ENCODE peak calls at places on chromosomes 5 and 9, in nine cellular contexts. S is dorsolateral prefrontal cortex, Z is NT2/D1, A is posterior cingulate gyrus, P is T-helper 1 cell, B is NCI-H345, M is HT1080, X is GM13977, C is HS-27A. L is an unnamed sample.

GRCh38 chr5:56455417-56455816 is 222.3 kb upstream of the ANKRD55 start:
- DNase-seq in S (no peak), Z (no peak), A (no peak), P (no peak), B (no peak), M (no peak), X (no peak), C (no peak), L (no peak)

GRCh38 chr5:84830265-84830664 is 445.6 kb upstream of the EDIL3 start:
- DNase-seq in S (no peak), Z (no peak), A (no peak), P (no peak), B (no peak), M (no peak), X (no peak), C (no peak), L (no peak)

GRCh38 chr5:149799119-149799623 is 69.1 kb downstream of the PPARGC1B start:
- DNase-seq in S (no peak), Z (no peak), A (no peak), P (no peak), B (peak; percentile 56), M (peak; percentile 92), X (no peak), C (no peak), L (peak; percentile 75)

GRCh38 chr5:42984307-42984706 is 55.8 kb downstream of the ANXA2R start:
- DNase-seq in S (no peak), Z (no peak), A (no peak), P (no peak), B (no peak), M (peak; percentile 47), X (no peak), C (no peak), L (no peak)

GRCh38 chr5:106331415-106331814 is 1339.3 kb downstream of the EFNA5 start:
- DNase-seq in S (no peak), Z (no peak), A (no peak), P (no peak), B (no peak), M (peak; percentile 67), X (no peak), C (no peak), L (peak; percentile 89)

GRCh38 chr9:124733964-124734740 is 37.0 kb downstream of the NR6A1 start:
- DNase-seq in S (no peak), Z (no peak), A (no peak), P (no peak), B (no peak), M (no peak), X (no peak), C (no peak), L (no peak)

GRCh38 chr5:121503111-121503840 is 348.4 kb upstream of the FTMT start:
- DNase-seq in S (peak; percentile 29), Z (peak; percentile 50), A (no peak), P (no peak), B (no peak), M (peak; percentile 6), X (no peak), C (no peak), L (no peak)

GRCh38 chr5:65776707-65777141 is 54.7 kb downstream of the NLN start:
- DNase-seq in S (no peak), Z (no peak), A (no peak), P (no peak), B (no peak), M (no peak), X (no peak), C (no peak), L (no peak)

GRCh38 chr5:94241288-94241651 is 377.1 kb downstream of the KIAA0825 start:
- DNase-seq in S (no peak), Z (no peak), A (no peak), P (no peak), B (no peak), M (peak; percentile 91), X (no peak), C (peak; percentile 40), L (no peak)

GRCh38 chr9:129740666-129741464 is 12.0 kb downstream of the PTGES start:
- DNase-seq in S (no peak), Z (no peak), A (no peak), P (no peak), B (no peak), M (no peak), X (no peak), C (no peak), L (no peak)

GRCh38 chr5:142141463-142141862 is 32.9 kb downstream of the NDFIP1 start:
- DNase-seq in S (no peak), Z (no peak), A (no peak), P (no peak), B (no peak), M (no peak), X (peak; percentile 14), C (no peak), L (no peak)

GRCh38 chr9:110069326-110070248 is 138.4 kb downstream of the C9orf152 start:
- DNase-seq in S (no peak), Z (no peak), A (no peak), P (no peak), B (no peak), M (peak; percentile 97), X (no peak), C (peak; percentile 62), L (peak; percentile 94)

GRCh38 chr5:94431696-94432095 is 186.7 kb downstream of the KIAA0825 start:
- DNase-seq in S (no peak), Z (no peak), A (no peak), P (no peak), B (no peak), M (no peak), X (no peak), C (no peak), L (no peak)

GRCh38 chr5:140557965-140558364 is 692 bp upstream of the SRA1 start:
- DNase-seq in S (no peak), Z (no peak), A (no peak), P (no peak), B (no peak), M (no peak), X (no peak), C (no peak), L (no peak)

GRCh38 chr5:176768174-176768970 is 42.0 kb upstream of the UNC5A start:
- DNase-seq in S (no peak), Z (no peak), A (no peak), P (no peak), B (no peak), M (no peak), X (no peak), C (no peak), L (no peak)

GRCh38 chr5:172660974-172661373 is 19.9 kb downstream of the NEURL1B start:
- DNase-seq in S (no peak), Z (no peak), A (no peak), P (no peak), B (no peak), M (no peak), X (no peak), C (no peak), L (no peak)

GRCh38 chr9:121860744-121861143 is 209.3 kb downstream of the DAB2IP start:
- DNase-seq in S (no peak), Z (no peak), A (no peak), P (no peak), B (no peak), M (no peak), X (no peak), C (peak; percentile 31), L (peak; percentile 86)

GRCh38 chr9:127455299-127455992 is 4.1 kb downstream of the LRSAM1 start:
- DNase-seq in S (no peak), Z (no peak), A (no peak), P (no peak), B (no peak), M (no peak), X (no peak), C (no peak), L (no peak)

GRCh38 chr5:154162475-154163217 is 27.9 kb upstream of the GALNT10 start:
- DNase-seq in S (no peak), Z (no peak), A (no peak), P (no peak), B (no peak), M (no peak), X (no peak), C (no peak), L (no peak)